ENCODE peak calls at places on chromosomes 6 and 20, in eight cellular contexts. K is heart left ventricle, C is fibroblast of villous mesenchyme, P is fibroblast of lung, I is mammary epithelial cell, A is IMR-90, H is hepatocyte, B is Panc1. L is an unnamed sample.
A peak's percentile ranks its signal among the peaks of the same experiment; 100 is the strongest.

GRCh38 chr6:33165581-33166258 is 26.5 kb downstream of the COL11A2 start:
- DNase-seq in C (no peak), H (no peak), B (no peak), I (no peak), A (no peak), P (no peak), K (no peak), L (no peak)

GRCh38 chr20:24406251-24406650 is 63.2 kb upstream of the SYNDIG1 start:
- DNase-seq in H (no peak), K (no peak), I (peak; percentile 3), B (no peak), C (no peak), P (no peak), A (no peak), L (no peak)

GRCh38 chr20:19212524-19213502 is at the start of gene SLC24A3:
- DNase-seq in H (peak; percentile 86), P (peak; percentile 31), K (peak; percentile 70), I (peak; percentile 14), C (peak; percentile 31), B (no peak), A (no peak), L (peak; percentile 8)

GRCh38 chr6:16238057-16238657 is at the start of gene GMPR:
- DNase-seq in I (peak; percentile 27), H (peak; percentile 81), P (peak; percentile 34), B (no peak), C (peak; percentile 62), A (peak; percentile 39), K (peak; percentile 83), L (no peak)

GRCh38 chr20:3171391-3172125 is 1.8 kb downstream of the LZTS3 start:
- DNase-seq in C (no peak), A (no peak), H (no peak), P (no peak), I (no peak), B (no peak), K (no peak), L (no peak)

GRCh38 chr20:63503524-63503923 is 4.6 kb upstream of the EEF1A2 start:
- DNase-seq in P (no peak), A (no peak), B (no peak), C (no peak), I (no peak), K (no peak), H (no peak), L (no peak)

GRCh38 chr20:34874094-34874654 is 1.5 kb upstream of the GGT7 start:
- DNase-seq in P (peak; percentile 91), B (peak; percentile 92), H (peak; percentile 89), K (peak; percentile 77), I (peak; percentile 78), C (peak; percentile 90), A (peak; percentile 87), L (peak; percentile 89)

GRCh38 chr20:3071610-3072529 is at the start of gene OXT:
- DNase-seq in K (peak; percentile 51), P (no peak), C (no peak), H (peak; percentile 53), B (no peak), A (no peak), I (no peak), L (no peak)

GRCh38 chr6:399785-400517 is 8.4 kb downstream of the IRF4 start:
- DNase-seq in H (no peak), C (no peak), K (no peak), B (no peak), A (no peak), I (no peak), P (no peak), L (no peak)

GRCh38 chr6:111987295-111987694 is 66.6 kb upstream of the CCN6 start:
- DNase-seq in H (no peak), A (peak; percentile 50), I (peak; percentile 87), B (no peak), P (no peak), K (no peak), C (peak; percentile 31), L (peak; percentile 40)

GRCh38 chr6:117449549-117450439 is 24.1 kb upstream of the ROS1 start:
- DNase-seq in C (peak; percentile 90), I (peak; percentile 50), H (peak; percentile 80), B (peak; percentile 47), P (peak; percentile 88), K (peak; percentile 41), A (peak; percentile 83), L (peak; percentile 85)

GRCh38 chr6:108524528-108525218 is 36.0 kb upstream of the FOXO3 start:
- DNase-seq in K (no peak), A (peak; percentile 24), H (no peak), B (no peak), I (no peak), P (no peak), C (no peak), L (no peak)

GRCh38 chr6:32664827-32665362 is 1.6 kb downstream of the HLA-DQB1 start:
- DNase-seq in K (peak; percentile 39), H (no peak), C (no peak), P (no peak), B (no peak), I (peak; percentile 67), A (no peak), L (no peak)

GRCh38 chr6:107511410-107512070 is 21.6 kb downstream of the SOBP start:
- DNase-seq in A (no peak), P (no peak), H (no peak), B (no peak), C (no peak), I (no peak), K (peak; percentile 71), L (no peak)

GRCh38 chr20:32462900-32463641 is 104.9 kb downstream of the ASXL1 start:
- DNase-seq in C (no peak), H (no peak), I (no peak), A (no peak), B (no peak), P (no peak), K (no peak), L (no peak)

GRCh38 chr20:39547546-39548410 is 585.6 kb downstream of the DHX35 start:
- DNase-seq in A (no peak), P (no peak), B (no peak), C (no peak), K (no peak), I (no peak), H (no peak), L (no peak)

GRCh38 chr20:48623176-48623905 is 204.5 kb downstream of the PREX1 start:
- DNase-seq in K (no peak), C (no peak), B (no peak), P (no peak), A (no peak), I (no peak), H (no peak), L (no peak)

GRCh38 chr6:143399176-143399575 is 51.3 kb downstream of the ADAT2 start:
- DNase-seq in P (no peak), I (no peak), B (no peak), C (no peak), K (no peak), A (no peak), H (no peak), L (no peak)

GRCh38 chr6:106511274-106512047 is 117.8 kb downstream of the RTN4IP1 start:
- DNase-seq in P (peak; percentile 34), H (peak; percentile 41), C (no peak), K (no peak), B (no peak), A (no peak), I (peak; percentile 74), L (peak; percentile 48)

GRCh38 chr20:3677733-3678132 is 4.1 kb downstream of the ADAM33 start:
- DNase-seq in H (no peak), P (peak; percentile 53), A (peak; percentile 13), K (peak; percentile 44), I (no peak), B (no peak), C (peak; percentile 33), L (peak; percentile 46)

GRCh38 chr6:25296980-25297379 is 17.8 kb downstream of the CARMIL1 start:
- DNase-seq in A (peak; percentile 28), K (no peak), H (no peak), I (no peak), B (no peak), C (peak; percentile 77), P (peak; percentile 80), L (peak; percentile 68)

GRCh38 chr20:38269715-38270114 is 9.2 kb upstream of the KIAA1755 start:
- DNase-seq in I (no peak), P (no peak), B (no peak), C (peak; percentile 34), A (no peak), K (no peak), H (no peak), L (no peak)

DNA sequence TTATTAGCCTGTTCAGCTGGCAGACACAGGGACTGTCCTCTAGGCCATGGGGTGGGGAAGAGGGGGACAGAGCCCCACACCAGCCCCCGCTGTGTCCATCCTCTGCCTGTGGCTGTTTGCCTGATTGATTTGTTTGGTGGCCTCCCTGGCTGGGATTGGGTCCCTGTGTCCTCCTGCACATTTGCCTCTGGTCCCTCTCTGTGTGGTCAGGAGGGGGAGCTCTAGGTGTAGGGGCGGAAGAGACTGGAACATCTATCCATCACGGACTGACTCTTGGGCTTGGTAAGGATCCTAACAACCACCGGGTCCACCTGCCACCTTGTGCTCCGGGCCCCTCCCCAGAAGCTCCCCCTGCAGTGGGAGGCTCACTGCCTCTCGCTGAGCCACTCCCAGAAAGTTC is 38.4 kb upstream of the CCDC167 start:
- DNase-seq in P (no peak), A (no peak), K (no peak), I (peak; percentile 35), C (no peak), H (no peak), B (peak; percentile 42), L (no peak)
- TF ChIP-seq CTCF in P (no peak), A (peak; percentile 41), K (peak; percentile 23), I (peak; percentile 82), C (peak; percentile 42), H (no peak), B (peak; percentile 88), L (peak; percentile 34)

DNA sequence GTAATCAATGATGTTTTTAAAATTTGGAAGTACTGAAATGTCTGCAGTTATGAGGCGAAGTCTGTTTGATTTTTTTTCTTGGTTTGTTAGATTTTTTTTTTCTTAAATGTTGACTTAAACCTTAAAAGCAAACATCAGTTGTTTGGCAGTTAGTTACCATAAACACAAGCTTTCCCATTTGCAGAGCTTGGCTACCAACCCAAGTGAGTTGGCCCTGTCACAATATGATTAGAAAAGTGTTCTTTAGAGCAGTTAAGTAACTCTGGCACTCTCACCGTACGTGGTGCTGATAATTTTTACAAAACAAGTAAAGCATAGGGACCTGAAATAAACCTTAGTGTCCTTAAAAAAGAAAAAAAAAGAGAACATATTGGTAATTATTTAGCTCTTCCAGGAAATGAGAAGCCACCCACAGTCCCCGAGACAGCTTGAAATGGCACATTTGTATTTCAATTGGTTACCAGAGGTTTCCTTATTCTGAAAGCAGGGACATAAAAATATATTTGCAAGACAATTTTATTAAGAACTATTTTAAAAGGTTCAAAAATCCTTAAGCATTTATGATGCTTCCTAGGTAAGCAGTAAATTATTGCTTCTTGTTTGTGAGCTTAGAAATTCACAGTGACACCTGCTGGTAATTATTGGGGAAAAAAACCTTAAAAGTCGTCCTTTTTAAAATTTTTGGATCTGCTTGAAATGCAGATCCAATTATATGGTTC is 3.9 kb downstream of the HEY2 start:
- DNase-seq in K (peak; percentile 36), H (no peak), A (peak; percentile 16), C (peak; percentile 44), P (peak; percentile 57), I (no peak), B (no peak), L (peak; percentile 49)
- H3K4me3 ChIP-seq in K (peak overlapping the region; percentile 88), H (no peak overlapping the region), A (no peak overlapping the region), C (no peak overlapping the region), P (no peak overlapping the region), I (no peak overlapping the region), B (no peak overlapping the region), L (no peak overlapping the region)

GRCh38 chr6:14584450-14584849 is 466.9 kb downstream of the CD83 start:
- DNase-seq in H (peak; percentile 15), I (no peak), C (no peak), B (no peak), K (no peak), P (peak; percentile 15), A (peak; percentile 22), L (no peak)
- TF ChIP-seq CTCF in H (peak; percentile 16), I (no peak), C (no peak), B (peak; percentile 6), K (peak; percentile 40), P (no peak), A (no peak), L (no peak)

GRCh38 chr6:118648866-118649554 is 2.4 kb downstream of the CEP85L start:
- DNase-seq in H (no peak), A (peak; percentile 37), P (peak; percentile 60), B (no peak), K (no peak), I (no peak), C (peak; percentile 48), L (peak; percentile 47)
- H3K4me3 ChIP-seq in H (peak overlapping the region; percentile 95), A (peak overlapping the region; percentile 98), P (peak overlapping the region; percentile 87), B (peak overlapping the region; percentile 90), K (peak overlapping the region; percentile 98), I (peak overlapping the region; percentile 67), C (peak overlapping the region; percentile 92), L (peak overlapping the region; percentile 80)

L was measured in fibroblast of mammary gland.